ENCODE peak calls at places on chromosomes 6 and 20, in ten cellular contexts. V, E, O, F, I, L, Y, U, G and M are unnamed samples.

GRCh38 chr6:138572200-138572875 is 73.0 kb upstream of the NHSL1 start:
- DNase-seq in V (peak; percentile 71), E (no peak), O (peak; percentile 76), F (peak; percentile 65), I (peak; percentile 58), L (peak; percentile 31), Y (no peak), U (no peak), G (peak; percentile 48), M (peak; percentile 71)

GRCh38 chr6:41325446-41326066 is 9.9 kb upstream of the NCR2 start:
- DNase-seq in V (no peak), E (no peak), O (no peak), F (no peak), I (no peak), L (no peak), Y (no peak), U (no peak), G (no peak), M (no peak)

GRCh38 chr6:82951389-82951788 is 114.3 kb downstream of the UBE3D start:
- DNase-seq in V (no peak), E (no peak), O (no peak), F (no peak), I (no peak), L (no peak), Y (no peak), U (no peak), G (no peak), M (no peak)

GRCh38 chr6:46935687-46936086 is 13.9 kb upstream of the ADGRF5 start:
- DNase-seq in V (no peak), E (no peak), O (no peak), F (no peak), I (no peak), L (no peak), Y (no peak), U (no peak), G (no peak), M (no peak)

GRCh38 chr20:48740714-48741113 is 87.1 kb downstream of the PREX1 start:
- DNase-seq in V (no peak), E (peak; percentile 72), O (no peak), F (no peak), I (no peak), L (no peak), Y (no peak), U (no peak), G (no peak), M (no peak)

GRCh38 chr6:2766767-2767314 is 1.6 kb downstream of the WRNIP1 start:
- DNase-seq in V (no peak), E (no peak), O (no peak), F (no peak), I (no peak), L (no peak), Y (no peak), U (no peak), G (no peak), M (no peak)

GRCh38 chr6:161369339-161369738 is 95.5 kb upstream of the AGPAT4 start:
- DNase-seq in V (peak; percentile 93), E (no peak), O (no peak), F (peak; percentile 95), I (peak; percentile 33), L (peak; percentile 7), Y (no peak), U (peak; percentile 78), G (peak; percentile 15), M (no peak)

GRCh38 chr6:4008324-4009047 is 70.5 kb downstream of the FAM217A start:
- DNase-seq in V (peak; percentile 82), E (peak; percentile 34), O (no peak), F (peak; percentile 87), I (no peak), L (peak; percentile 77), Y (peak; percentile 83), U (no peak), G (peak; percentile 74), M (no peak)

GRCh38 chr6:82251942-82252341 is 4.4 kb upstream of the IBTK start:
- DNase-seq in V (peak; percentile 21), E (peak; percentile 41), O (no peak), F (no peak), I (no peak), L (no peak), Y (peak; percentile 14), U (no peak), G (peak; percentile 27), M (no peak)

GRCh38 chr6:109165392-109165964 is 70.2 kb downstream of the CEP57L1 start:
- DNase-seq in V (peak; percentile 79), E (no peak), O (no peak), F (peak; percentile 46), I (peak; percentile 23), L (peak; percentile 22), Y (no peak), U (no peak), G (peak; percentile 37), M (peak; percentile 59)

GRCh38 chr6:27290065-27290849 is 21.8 kb downstream of the POM121L2 start:
- DNase-seq in V (peak; percentile 46), E (no peak), O (no peak), F (no peak), I (no peak), L (no peak), Y (no peak), U (peak; percentile 73), G (no peak), M (no peak)

GRCh38 chr20:23367770-23368169 is 5.8 kb downstream of the GZF1 start:
- DNase-seq in V (no peak), E (no peak), O (no peak), F (no peak), I (no peak), L (no peak), Y (no peak), U (no peak), G (no peak), M (no peak)

GRCh38 chr6:16667509-16667908 is 93.8 kb downstream of the ATXN1 start:
- DNase-seq in V (no peak), E (no peak), O (no peak), F (no peak), I (no peak), L (no peak), Y (no peak), U (no peak), G (no peak), M (no peak)

GRCh38 chr20:13865825-13866351 is 81.1 kb downstream of the NDUFAF5 start:
- DNase-seq in V (peak; percentile 86), E (no peak), O (no peak), F (peak; percentile 35), I (no peak), L (peak; percentile 85), Y (no peak), U (peak; percentile 70), G (no peak), M (no peak)

GRCh38 chr6:42451595-42452170 is at the start of gene TRERF1:
- DNase-seq in V (peak; percentile 67), E (no peak), O (peak; percentile 83), F (no peak), I (peak; percentile 65), L (no peak), Y (peak; percentile 15), U (peak; percentile 39), G (peak; percentile 66), M (peak; percentile 57)

GRCh38 chr6:89298680-89299450 is 16.2 kb downstream of the GABRR2 start:
- DNase-seq in V (no peak), E (peak; percentile 46), O (no peak), F (no peak), I (no peak), L (no peak), Y (no peak), U (peak; percentile 70), G (peak; percentile 98), M (no peak)